ENCODE peak calls at places on chromosomes 11 and 22, in six cellular contexts. L is heart left ventricle, P is ovary, V is GM23338, I is cardiac muscle cell, K is psoas muscle. U is an unnamed sample.

GRCh38 chr11:75553889-75554257 is 8.2 kb upstream of the SERPINH1 start:
- DNase-seq in L (no peak), P (no peak), V (no peak), I (no peak), K (no peak), U (no peak)

GRCh38 chr11:130897262-130898182 is 18.8 kb downstream of the SNX19 start:
- DNase-seq in L (peak; percentile 91), P (peak; percentile 79), V (no peak), I (no peak), K (peak; percentile 65), U (peak; percentile 89)

GRCh38 chr11:2265396-2265795 is 5.0 kb downstream of the ASCL2 start:
- DNase-seq in L (no peak), P (no peak), V (no peak), I (no peak), K (no peak), U (no peak)

GRCh38 chr22:49705631-49706352 is 121.9 kb downstream of the BRD1 start:
- DNase-seq in L (no peak), P (no peak), V (no peak), I (no peak), K (no peak), U (no peak)

GRCh38 chr22:50417544-50417943 is 57.3 kb downstream of the SBF1 start:
- DNase-seq in L (no peak), P (no peak), V (no peak), I (no peak), K (no peak), U (no peak)

GRCh38 chr11:798093-798713 is at the start of gene SLC25A22:
- DNase-seq in L (peak; percentile 74), P (peak; percentile 86), V (peak; percentile 90), I (peak; percentile 91), K (peak; percentile 83), U (peak; percentile 83)

GRCh38 chr22:38872831-38873248 is 824 bp upstream of the CBX6 start:
- DNase-seq in L (peak; percentile 73), P (peak; percentile 83), V (peak; percentile 75), I (peak; percentile 80), K (peak; percentile 67), U (peak; percentile 72)

GRCh38 chr11:105553015-105553414 is 56.9 kb upstream of the GRIA4 start:
- DNase-seq in L (no peak), P (no peak), V (no peak), I (no peak), K (no peak), U (no peak)

GRCh38 chr22:35777335-35777975 is 59.8 kb downstream of the APOL5 start:
- DNase-seq in L (no peak), P (no peak), V (no peak), I (no peak), K (no peak), U (no peak)

GRCh38 chr22:49094151-49094550 is 733.5 kb downstream of the BRD1 start:
- DNase-seq in L (no peak), P (no peak), V (no peak), I (no peak), K (no peak), U (no peak)

GRCh38 chr22:46090051-46090591 is 60.2 kb upstream of the PPARA start:
- DNase-seq in L (peak; percentile 51), P (peak; percentile 70), V (no peak), I (no peak), K (peak; percentile 69), U (peak; percentile 85)

GRCh38 chr11:130918081-130918480 is 1.8 kb upstream of the SNX19 start:
- DNase-seq in L (no peak), P (no peak), V (no peak), I (no peak), K (no peak), U (no peak)

GRCh38 chr22:43828711-43829447 is 16.8 kb upstream of the EFCAB6 start:
- DNase-seq in L (peak; percentile 88), P (peak; percentile 51), V (peak; percentile 65), I (peak; percentile 46), K (peak; percentile 86), U (no peak)

GRCh38 chr11:14902650-14903350 is 10.8 kb upstream of the CYP2R1 start:
- DNase-seq in L (no peak), P (no peak), V (no peak), I (no peak), K (no peak), U (no peak)

GRCh38 chr22:38874529-38875222 is 2.7 kb upstream of the CBX6 start:
- DNase-seq in L (no peak), P (no peak), V (no peak), I (no peak), K (no peak), U (no peak)

GRCh38 chr11:62402226-62402625 is 16.6 kb upstream of the SCGB1A1 start:
- DNase-seq in L (peak; percentile 68), P (peak; percentile 80), V (no peak), I (no peak), K (peak; percentile 74), U (no peak)

GRCh38 chr11:80103149-80103859 is 662.5 kb upstream of the TENM4 start:
- DNase-seq in L (no peak), P (no peak), V (no peak), I (no peak), K (no peak), U (no peak)

GRCh38 chr11:128468106-128468505 is 119.3 kb downstream of the ETS1 start:
- DNase-seq in L (no peak), P (no peak), V (no peak), I (no peak), K (no peak), U (no peak)

GRCh38 chr11:128465531-128465930 is 121.8 kb downstream of the ETS1 start:
- DNase-seq in L (no peak), P (no peak), V (no peak), I (no peak), K (no peak), U (no peak)

GRCh38 chr11:128465946-128466688 is 121.2 kb downstream of the ETS1 start:
- DNase-seq in L (peak; percentile 75), P (no peak), V (no peak), I (no peak), K (no peak), U (no peak)

GRCh38 chr11:128467610-128468041 is 119.7 kb downstream of the ETS1 start:
- DNase-seq in L (peak; percentile 64), P (no peak), V (no peak), I (no peak), K (peak; percentile 49), U (no peak)

GRCh38 chr11:128467041-128467440 is 120.3 kb downstream of the ETS1 start:
- DNase-seq in L (no peak), P (no peak), V (no peak), I (no peak), K (no peak), U (no peak)
- H3K27ac ChIP-seq in L (peak overlapping the region; percentile 83), P (no peak overlapping the region), V (no peak overlapping the region), I (no peak overlapping the region), K (peak overlapping the region; percentile 51), U (peak overlapping the region; percentile 69)

DNA sequence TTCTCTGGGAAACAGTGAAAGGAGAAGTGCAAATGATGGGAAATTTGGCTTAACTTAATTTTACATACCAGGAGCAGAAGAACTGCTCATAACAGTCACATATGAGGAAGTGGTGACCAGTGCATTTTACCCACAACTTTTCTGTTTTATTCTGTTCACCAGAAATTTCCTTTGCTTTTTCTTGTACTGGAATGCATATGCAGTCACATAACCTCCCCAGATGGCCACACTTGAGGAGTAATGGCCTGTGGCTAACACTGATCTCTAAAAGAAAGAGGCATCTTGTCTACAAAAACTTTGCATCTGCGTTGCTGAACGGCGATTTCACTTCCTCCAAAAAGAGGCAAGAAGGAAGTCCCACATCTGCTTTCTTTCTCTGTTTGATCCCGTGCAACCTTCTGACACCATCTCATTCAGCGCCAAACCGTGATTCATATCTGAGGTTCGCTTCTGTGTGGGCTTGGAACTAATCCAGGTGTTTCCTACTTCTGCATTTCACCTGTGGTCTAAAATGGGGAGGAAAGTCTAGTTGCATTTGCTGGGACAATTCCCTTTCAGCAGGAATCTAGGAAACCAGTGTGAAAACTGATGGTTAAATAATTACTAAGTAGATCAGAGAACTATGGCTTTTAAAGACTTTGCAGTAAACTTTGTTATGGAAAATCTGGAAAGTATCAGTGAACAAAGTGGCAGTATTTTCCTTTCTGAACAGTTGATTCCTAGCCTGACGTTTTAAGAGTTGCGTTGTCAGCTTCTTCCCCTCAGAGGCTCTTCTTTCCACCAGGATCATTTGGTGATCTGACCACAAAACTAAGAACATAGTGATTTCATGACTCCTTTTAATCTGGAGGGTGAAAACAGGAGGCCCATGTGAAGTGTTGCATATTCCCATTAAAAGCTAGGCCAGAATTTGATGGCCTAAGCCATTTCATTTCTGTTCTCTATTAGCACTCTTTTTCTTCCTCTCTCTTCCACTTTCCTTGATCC is 4.2 kb upstream of the MPEG1 start:
- DNase-seq in L (no peak), P (no peak), V (no peak), I (no peak), K (no peak), U (no peak)
- H3K27ac ChIP-seq in L (peak overlapping the region; percentile 76), P (no peak overlapping the region), V (no peak overlapping the region), I (no peak overlapping the region), K (peak overlapping the region; percentile 1), U (no peak overlapping the region)

DNA sequence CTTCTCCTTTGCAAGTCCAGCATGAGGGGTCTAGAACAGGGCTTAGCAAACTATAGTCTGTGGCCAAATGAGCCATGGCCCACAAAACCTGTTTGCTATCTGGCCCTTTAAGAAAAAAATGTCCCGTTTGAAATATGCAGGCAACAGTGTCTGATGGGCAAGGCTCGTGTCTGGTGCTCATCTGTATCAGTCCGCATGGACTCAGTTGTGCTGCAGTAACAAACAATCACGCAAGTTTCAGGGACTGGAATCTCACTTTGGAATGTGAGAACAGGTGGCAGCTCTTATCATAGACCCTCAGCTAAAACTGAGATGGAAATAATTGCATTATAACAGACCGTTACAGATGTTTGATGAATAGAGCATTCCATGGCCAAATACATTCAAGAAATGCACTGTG is 19.1 kb upstream of the PVALB start:
- DNase-seq in L (no peak), P (no peak), V (no peak), I (no peak), K (no peak), U (no peak)
- H3K27ac ChIP-seq in L (no peak overlapping the region), P (no peak overlapping the region), V (no peak overlapping the region), I (no peak overlapping the region), K (no peak overlapping the region), U (no peak overlapping the region)

GRCh38 chr11:32839308-32839707 is 9.6 kb downstream of the PRRG4 start:
- DNase-seq in L (no peak), P (no peak), V (no peak), I (no peak), K (no peak), U (no peak)
- H3K27ac ChIP-seq in L (no peak overlapping the region), P (no peak overlapping the region), V (no peak overlapping the region), I (no peak overlapping the region), K (no peak overlapping the region), U (no peak overlapping the region)

DNA sequence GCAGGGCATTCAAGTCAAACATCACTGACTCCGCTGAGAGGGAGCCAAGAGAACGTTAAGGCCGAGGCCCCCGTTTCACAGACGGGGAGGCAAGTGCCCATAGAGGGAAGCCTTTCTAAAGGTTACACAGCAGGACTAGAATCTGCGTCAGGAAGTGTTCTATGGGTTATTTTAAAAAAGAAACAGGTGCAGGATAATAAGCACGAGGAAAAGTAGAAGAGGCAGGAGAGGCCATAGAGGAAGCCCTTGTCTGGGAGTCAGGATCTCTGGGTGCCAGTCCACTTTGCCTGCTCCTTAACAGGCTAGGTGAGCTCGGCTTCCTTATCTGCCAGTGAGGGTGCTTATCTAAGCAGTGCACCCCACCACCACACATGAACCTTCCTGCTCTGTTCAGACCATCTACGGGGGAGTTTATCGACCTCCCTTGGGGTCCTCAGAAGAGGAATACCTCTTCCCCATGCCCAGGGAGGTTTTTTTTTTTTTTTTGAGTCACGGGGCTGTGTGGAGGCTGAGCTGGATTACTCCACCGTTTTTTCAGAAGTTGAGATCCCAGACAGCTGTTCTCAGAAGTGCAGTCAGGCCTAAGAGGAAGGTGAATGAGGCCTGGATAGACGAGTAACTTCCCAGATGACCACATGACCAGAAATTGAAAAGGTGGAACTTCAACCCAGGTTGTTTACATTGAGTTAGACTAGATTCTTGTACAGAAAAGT is 1.2 kb upstream of the FCHSD2 start:
- DNase-seq in L (no peak), P (no peak), V (no peak), I (peak; percentile 15), K (no peak), U (no peak)
- H3K27ac ChIP-seq in L (peak overlapping the region; percentile 97), P (peak overlapping the region; percentile 91), V (no peak overlapping the region), I (peak overlapping the region; percentile 85), K (peak overlapping the region; percentile 95), U (peak overlapping the region; percentile 97)

GRCh38 chr11:121112498-121113455 is 11.7 kb downstream of the TECTA start:
- DNase-seq in L (peak; percentile 62), P (peak; percentile 58), V (peak; percentile 95), I (peak; percentile 85), K (peak; percentile 51), U (peak; percentile 70)
- H3K27ac ChIP-seq in L (no peak overlapping the region), P (no peak overlapping the region), V (no peak overlapping the region), I (no peak overlapping the region), K (no peak overlapping the region), U (no peak overlapping the region)

U was measured in right lobe of liver.